ENCODE peak calls at places on chromosomes 7 and 10, in four cellular contexts. One of them, this sample, is unnamed.
A peak's percentile ranks its signal among the peaks of the same experiment; 100 is the strongest.

GRCh38 chr7:421056-421991 is 98.3 kb downstream of the PDGFA start:
- DNase-seq in K562: no peak
- DNase-seq in HepG2: no peak
- DNase-seq in HEK293T: no peak
- DNase-seq in this sample: no peak

GRCh38 chr10:80407836-80408197 is 534 bp upstream of the PRXL2A start:
- DNase-seq in K562: no peak
- DNase-seq in HEK293T: no peak
- DNase-seq in HepG2: peak; percentile 63
- DNase-seq in this sample: no peak

GRCh38 chr7:94396044-94396443 is 1.3 kb downstream of the COL1A2 start:
- DNase-seq in HEK293T: no peak
- DNase-seq in HepG2: no peak
- DNase-seq in K562: peak; percentile 50
- DNase-seq in this sample: no peak

GRCh38 chr7:142250705-142251104 is 7.2 kb downstream of the PRSS58 start:
- DNase-seq in HepG2: no peak
- DNase-seq in K562: no peak
- DNase-seq in HEK293T: no peak
- DNase-seq in this sample: no peak

GRCh38 chr7:7970113-7970619 is 1.6 kb downstream of the GLCCI1 start:
- DNase-seq in HEK293T: no peak
- DNase-seq in HepG2: no peak
- DNase-seq in K562: no peak
- DNase-seq in this sample: no peak

GRCh38 chr10:30463944-30464451 is 30.0 kb downstream of the MAP3K8 start:
- DNase-seq in HEK293T: no peak
- DNase-seq in K562: no peak
- DNase-seq in HepG2: no peak
- DNase-seq in this sample: no peak

GRCh38 chr7:131976411-131976810 is 420.0 kb upstream of the PODXL start:
- DNase-seq in K562: no peak
- DNase-seq in HEK293T: no peak
- DNase-seq in HepG2: no peak
- DNase-seq in this sample: no peak

GRCh38 chr10:113474756-113475155 is 78.1 kb upstream of the HABP2 start:
- DNase-seq in HEK293T: no peak
- DNase-seq in HepG2: no peak
- DNase-seq in K562: no peak
- DNase-seq in this sample: no peak

GRCh38 chr7:85101347-85101746 is 85.5 kb downstream of the SEMA3D start:
- DNase-seq in HEK293T: no peak
- DNase-seq in K562: no peak
- DNase-seq in HepG2: no peak
- DNase-seq in this sample: no peak

GRCh38 chr10:100817268-100817839 is 72.0 kb downstream of the PAX2 start:
- DNase-seq in HepG2: no peak
- DNase-seq in K562: peak; percentile 20
- DNase-seq in HEK293T: peak; percentile 68
- DNase-seq in this sample: no peak

GRCh38 chr7:100515072-100515532 is 23.9 kb upstream of the AGFG2 start:
- DNase-seq in HEK293T: no peak
- DNase-seq in HepG2: no peak
- DNase-seq in K562: no peak
- DNase-seq in this sample: no peak

GRCh38 chr7:111012799-111013675 is 77.9 kb upstream of the LRRN3 start:
- DNase-seq in HEK293T: no peak
- DNase-seq in HepG2: no peak
- DNase-seq in K562: no peak
- DNase-seq in this sample: peak; percentile 63

GRCh38 chr7:151368136-151368571 is 26.5 kb downstream of the NUB1 start:
- DNase-seq in HepG2: peak; percentile 68
- DNase-seq in K562: peak; percentile 88
- DNase-seq in HEK293T: peak; percentile 95
- DNase-seq in this sample: no peak

GRCh38 chr7:100152404-100152803 is 3.7 kb downstream of the LAMTOR4 start:
- DNase-seq in HepG2: no peak
- DNase-seq in K562: no peak
- DNase-seq in HEK293T: no peak
- DNase-seq in this sample: no peak

GRCh38 chr10:77029684-77030407 is 607.8 kb downstream of the KCNMA1 start:
- DNase-seq in HepG2: no peak
- DNase-seq in HEK293T: no peak
- DNase-seq in K562: no peak
- DNase-seq in this sample: no peak

GRCh38 chr7:152419473-152420429 is 16.1 kb downstream of the KMT2C start:
- DNase-seq in HepG2: no peak
- DNase-seq in K562: no peak
- DNase-seq in HEK293T: no peak
- DNase-seq in this sample: no peak

GRCh38 chr7:27151945-27152815 is at the start of gene HOXA3:
- DNase-seq in HepG2: no peak
- DNase-seq in HEK293T: peak; percentile 62
- DNase-seq in K562: no peak
- DNase-seq in this sample: no peak

GRCh38 chr10:124495725-124496124 is 34.1 kb downstream of the LHPP start:
- DNase-seq in K562: no peak
- DNase-seq in HepG2: no peak
- DNase-seq in HEK293T: no peak
- DNase-seq in this sample: no peak

GRCh38 chr10:124495176-124495575 is 33.6 kb downstream of the LHPP start:
- DNase-seq in HEK293T: no peak
- DNase-seq in HepG2: no peak
- DNase-seq in K562: no peak
- DNase-seq in this sample: no peak

GRCh38 chr10:124496150-124496549 is 34.5 kb downstream of the LHPP start:
- DNase-seq in K562: no peak
- DNase-seq in HepG2: no peak
- DNase-seq in HEK293T: no peak
- DNase-seq in this sample: no peak

GRCh38 chr10:124497196-124497990 is 35.8 kb downstream of the LHPP start:
- DNase-seq in HepG2: no peak
- DNase-seq in HEK293T: no peak
- DNase-seq in K562: no peak
- DNase-seq in this sample: no peak

GRCh38 chr10:124496620-124497019 is 35.0 kb downstream of the LHPP start:
- DNase-seq in HepG2: no peak
- DNase-seq in HEK293T: no peak
- DNase-seq in K562: no peak
- DNase-seq in this sample: no peak
- TF ChIP-seq TARDBP in HepG2: no peak
- TF ChIP-seq TARDBP in HEK293T: no peak
- TF ChIP-seq TARDBP in K562: no peak
- TF ChIP-seq TARDBP in this sample: no peak

DNA sequence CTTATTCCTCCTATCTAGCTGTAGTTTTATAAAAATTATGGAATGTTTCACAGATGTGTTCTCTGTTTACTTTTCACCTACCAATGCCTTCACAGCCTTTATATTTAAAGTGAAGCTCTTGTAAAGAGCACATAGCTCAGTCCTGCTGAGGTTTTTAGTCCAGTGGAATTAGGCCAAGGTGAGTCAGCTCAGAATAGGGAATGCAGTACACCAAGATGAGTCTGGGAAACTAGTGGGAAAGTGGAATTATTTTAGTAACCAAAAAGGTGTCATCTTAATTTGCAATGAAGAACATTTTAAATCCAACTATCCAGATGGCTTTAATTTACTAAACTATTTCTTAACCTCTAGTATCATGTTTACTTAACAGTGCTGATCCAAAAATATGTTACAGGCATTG is 236.3 kb upstream of the CTBP2 start:
- DNase-seq in K562: no peak
- DNase-seq in HEK293T: no peak
- DNase-seq in HepG2: no peak
- DNase-seq in this sample: no peak
- TF ChIP-seq TARDBP in K562: no peak
- TF ChIP-seq TARDBP in HEK293T: no peak
- TF ChIP-seq TARDBP in HepG2: no peak
- TF ChIP-seq TARDBP in this sample: no peak

DNA sequence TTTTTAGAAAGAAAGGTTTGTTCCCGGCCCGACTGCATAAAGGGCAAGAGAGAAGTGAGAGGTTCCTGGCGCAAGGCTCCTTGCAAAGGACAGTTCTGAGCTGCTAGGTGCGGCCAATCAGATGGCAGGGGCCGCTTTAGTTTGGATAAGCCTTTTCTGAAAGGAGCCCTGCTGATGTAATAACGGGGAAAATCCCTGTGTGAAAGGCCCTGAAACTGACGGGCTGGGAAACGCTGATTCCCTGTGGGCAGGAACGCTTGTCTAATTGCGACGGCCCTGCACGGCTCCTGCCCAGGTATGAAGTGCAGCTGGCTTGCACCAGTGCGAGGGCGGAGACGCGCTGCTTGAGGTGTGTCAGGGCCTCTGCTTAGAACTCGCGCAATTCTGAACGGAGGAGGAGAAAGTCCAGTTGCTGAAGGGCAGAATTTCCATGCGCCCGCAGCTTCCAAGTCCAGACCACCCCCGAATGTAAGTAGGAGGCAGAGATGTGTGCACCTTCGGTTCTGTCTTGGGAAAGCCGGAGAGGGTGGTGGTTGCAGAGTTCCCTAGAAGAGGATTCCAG is 30.5 kb downstream of the TACC2 start:
- DNase-seq in K562: no peak
- DNase-seq in HepG2: no peak
- DNase-seq in HEK293T: peak; percentile 53
- DNase-seq in this sample: no peak
- TF ChIP-seq TARDBP in K562: no peak
- TF ChIP-seq TARDBP in HepG2: no peak
- TF ChIP-seq TARDBP in HEK293T: no peak
- TF ChIP-seq TARDBP in this sample: no peak

GRCh38 chr7:66952343-66953043 is 31.5 kb downstream of the TMEM248 start:
- DNase-seq in K562: no peak
- DNase-seq in HepG2: peak; percentile 23
- DNase-seq in HEK293T: no peak
- DNase-seq in this sample: no peak
- TF ChIP-seq TARDBP in K562: no peak
- TF ChIP-seq TARDBP in HepG2: no peak
- TF ChIP-seq TARDBP in HEK293T: no peak
- TF ChIP-seq TARDBP in this sample: no peak

GRCh38 chr7:5354460-5355279 is 69.0 kb downstream of the TNRC18 start:
- DNase-seq in HepG2: no peak
- DNase-seq in HEK293T: no peak
- DNase-seq in K562: no peak
- DNase-seq in this sample: no peak
- TF ChIP-seq TARDBP in HepG2: no peak
- TF ChIP-seq TARDBP in HEK293T: no peak
- TF ChIP-seq TARDBP in K562: no peak
- TF ChIP-seq TARDBP in this sample: no peak

GRCh38 chr10:94315975-94316464 is 46.7 kb downstream of the NOC3L start:
- DNase-seq in HEK293T: no peak
- DNase-seq in HepG2: peak; percentile 67
- DNase-seq in K562: no peak
- DNase-seq in this sample: no peak
- TF ChIP-seq TARDBP in HEK293T: no peak
- TF ChIP-seq TARDBP in HepG2: no peak
- TF ChIP-seq TARDBP in K562: no peak
- TF ChIP-seq TARDBP in this sample: no peak

GRCh38 chr7:28977881-28978280 is 19.8 kb upstream of the TRIL start:
- DNase-seq in HEK293T: no peak
- DNase-seq in HepG2: no peak
- DNase-seq in K562: no peak
- DNase-seq in this sample: no peak

GRCh38 chr7:28975987-28976386 is 17.9 kb upstream of the TRIL start:
- DNase-seq in HepG2: no peak
- DNase-seq in HEK293T: no peak
- DNase-seq in K562: no peak
- DNase-seq in this sample: no peak

GRCh38 chr7:28973591-28973990 is 15.5 kb upstream of the TRIL start:
- DNase-seq in K562: no peak
- DNase-seq in HepG2: no peak
- DNase-seq in HEK293T: no peak
- DNase-seq in this sample: no peak
- TF ChIP-seq TARDBP in K562: no peak
- TF ChIP-seq TARDBP in HepG2: no peak
- TF ChIP-seq TARDBP in HEK293T: no peak
- TF ChIP-seq TARDBP in this sample: no peak

GRCh38 chr10:75613685-75614587 is 182.5 kb downstream of the LRMDA start:
- DNase-seq in HepG2: no peak
- DNase-seq in K562: no peak
- DNase-seq in HEK293T: peak; percentile 69
- DNase-seq in this sample: no peak

GRCh38 chr10:75619636-75620035 is 188.2 kb downstream of the LRMDA start:
- DNase-seq in K562: no peak
- DNase-seq in HepG2: no peak
- DNase-seq in HEK293T: no peak
- DNase-seq in this sample: no peak

GRCh38 chr10:75616076-75616475 is 184.7 kb downstream of the LRMDA start:
- DNase-seq in HepG2: no peak
- DNase-seq in K562: no peak
- DNase-seq in HEK293T: no peak
- DNase-seq in this sample: no peak

GRCh38 chr10:75617485-75618155 is 186.2 kb downstream of the LRMDA start:
- DNase-seq in HepG2: no peak
- DNase-seq in HEK293T: no peak
- DNase-seq in K562: no peak
- DNase-seq in this sample: no peak

GRCh38 chr10:75616874-75617478 is 185.6 kb downstream of the LRMDA start:
- DNase-seq in HEK293T: no peak
- DNase-seq in K562: no peak
- DNase-seq in HepG2: no peak
- DNase-seq in this sample: no peak
- TF ChIP-seq TARDBP in HEK293T: no peak
- TF ChIP-seq TARDBP in K562: no peak
- TF ChIP-seq TARDBP in HepG2: no peak
- TF ChIP-seq TARDBP in this sample: no peak

DNA sequence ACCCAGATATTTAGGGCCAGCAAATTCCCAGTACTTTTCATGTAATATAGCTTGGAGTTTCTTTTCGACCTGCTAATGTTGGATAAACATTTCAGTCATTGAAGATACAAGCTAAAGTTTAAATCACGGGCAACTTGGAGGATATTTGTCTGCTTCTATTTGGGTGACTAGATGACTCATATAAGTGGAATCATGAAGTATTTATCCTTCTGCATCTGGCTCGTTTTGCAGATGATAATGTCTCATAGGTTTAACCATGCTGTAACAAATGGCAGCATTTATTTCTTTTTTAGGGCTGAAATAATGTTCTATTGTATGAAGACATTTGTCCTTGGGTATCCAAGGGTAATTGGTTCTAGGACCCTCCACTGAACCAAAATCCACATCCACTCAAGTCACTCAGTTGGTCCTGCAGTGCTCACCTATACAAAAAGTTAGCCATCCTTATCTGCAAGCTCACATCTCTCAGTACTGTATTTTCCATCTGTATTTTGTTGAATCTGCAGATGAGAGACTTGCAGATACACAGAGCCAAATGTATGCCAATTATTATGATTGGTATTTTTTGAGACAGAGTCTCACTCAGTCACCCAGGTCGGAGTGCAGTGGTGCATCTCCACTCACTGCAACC is 187.2 kb upstream of the CSTF2T start:
- DNase-seq in K562: no peak
- DNase-seq in HepG2: no peak
- DNase-seq in HEK293T: no peak
- DNase-seq in this sample: no peak
- TF ChIP-seq TARDBP in K562: no peak
- TF ChIP-seq TARDBP in HepG2: no peak
- TF ChIP-seq TARDBP in HEK293T: no peak
- TF ChIP-seq TARDBP in this sample: no peak

GRCh38 chr10:24908793-24909423 is 43.5 kb downstream of the PRTFDC1 start:
- DNase-seq in HepG2: peak; percentile 17
- DNase-seq in K562: peak; percentile 37
- DNase-seq in HEK293T: no peak
- DNase-seq in this sample: no peak
- TF ChIP-seq TARDBP in HepG2: no peak
- TF ChIP-seq TARDBP in K562: no peak
- TF ChIP-seq TARDBP in HEK293T: no peak
- TF ChIP-seq TARDBP in this sample: no peak

This sample was measured in GM12878.